ENCODE peak calls at places on chromosomes 3 and 15, in nine cellular contexts. One of them, this sample, is unnamed.

GRCh38 chr3:195762611-195763247 is 42.0 kb downstream of the MUC20 start:
- DNase-seq in neural progenitor cell: no peak
- DNase-seq in astrocyte: no peak
- DNase-seq in GM12878: no peak
- DNase-seq in HepG2: no peak
- DNase-seq in endothelial cell of umbilical vein: no peak
- DNase-seq in DND-41: no peak
- DNase-seq in GM23248: no peak
- DNase-seq in PC-9: no peak
- DNase-seq in this sample: no peak

GRCh38 chr15:99628374-99629001 is 62.7 kb downstream of the MEF2A start:
- DNase-seq in PC-9: no peak
- DNase-seq in neural progenitor cell: no peak
- DNase-seq in GM23248: no peak
- DNase-seq in DND-41: no peak
- DNase-seq in HepG2: peak; percentile 65
- DNase-seq in astrocyte: no peak
- DNase-seq in endothelial cell of umbilical vein: no peak
- DNase-seq in GM12878: no peak
- DNase-seq in this sample: no peak

GRCh38 chr3:61903931-61904657 is 342.7 kb downstream of the PTPRG start:
- DNase-seq in endothelial cell of umbilical vein: peak; percentile 34
- DNase-seq in GM23248: peak; percentile 38
- DNase-seq in astrocyte: peak; percentile 37
- DNase-seq in PC-9: no peak
- DNase-seq in DND-41: no peak
- DNase-seq in GM12878: no peak
- DNase-seq in neural progenitor cell: no peak
- DNase-seq in HepG2: no peak
- DNase-seq in this sample: peak; percentile 43

GRCh38 chr3:153752405-153753027 is 368.7 kb upstream of the ARHGEF26 start:
- DNase-seq in PC-9: no peak
- DNase-seq in neural progenitor cell: no peak
- DNase-seq in GM23248: peak; percentile 17
- DNase-seq in endothelial cell of umbilical vein: no peak
- DNase-seq in astrocyte: no peak
- DNase-seq in DND-41: no peak
- DNase-seq in GM12878: no peak
- DNase-seq in HepG2: no peak
- DNase-seq in this sample: peak; percentile 43

GRCh38 chr3:58647661-58648141 is 18.9 kb downstream of the FAM3D start:
- DNase-seq in endothelial cell of umbilical vein: peak; percentile 95
- DNase-seq in PC-9: peak; percentile 75
- DNase-seq in astrocyte: no peak
- DNase-seq in neural progenitor cell: no peak
- DNase-seq in GM12878: no peak
- DNase-seq in DND-41: no peak
- DNase-seq in GM23248: no peak
- DNase-seq in HepG2: no peak
- DNase-seq in this sample: no peak

GRCh38 chr3:11919390-11919789 is 72.7 kb upstream of the TAMM41 start:
- DNase-seq in neural progenitor cell: peak; percentile 69
- DNase-seq in DND-41: no peak
- DNase-seq in GM23248: no peak
- DNase-seq in astrocyte: no peak
- DNase-seq in PC-9: no peak
- DNase-seq in HepG2: no peak
- DNase-seq in endothelial cell of umbilical vein: no peak
- DNase-seq in GM12878: no peak
- DNase-seq in this sample: no peak

GRCh38 chr3:13822042-13822441 is 57.8 kb downstream of the WNT7A start:
- DNase-seq in PC-9: peak; percentile 53
- DNase-seq in endothelial cell of umbilical vein: no peak
- DNase-seq in astrocyte: no peak
- DNase-seq in DND-41: no peak
- DNase-seq in HepG2: no peak
- DNase-seq in GM12878: no peak
- DNase-seq in GM23248: peak; percentile 58
- DNase-seq in neural progenitor cell: no peak
- DNase-seq in this sample: no peak

GRCh38 chr3:74537164-74537563 is 77.3 kb downstream of the CNTN3 start:
- DNase-seq in neural progenitor cell: no peak
- DNase-seq in astrocyte: peak; percentile 28
- DNase-seq in HepG2: no peak
- DNase-seq in DND-41: no peak
- DNase-seq in PC-9: no peak
- DNase-seq in endothelial cell of umbilical vein: no peak
- DNase-seq in GM12878: no peak
- DNase-seq in GM23248: peak; percentile 85
- DNase-seq in this sample: peak; percentile 73

GRCh38 chr3:127732879-127733350 is 60.2 kb downstream of the ABTB1 start:
- DNase-seq in HepG2: no peak
- DNase-seq in PC-9: no peak
- DNase-seq in neural progenitor cell: no peak
- DNase-seq in astrocyte: peak; percentile 29
- DNase-seq in GM12878: no peak
- DNase-seq in GM23248: no peak
- DNase-seq in endothelial cell of umbilical vein: no peak
- DNase-seq in DND-41: no peak
- DNase-seq in this sample: peak; percentile 49

GRCh38 chr15:74240002-74240568 is 4.0 kb downstream of the CCDC33 start:
- DNase-seq in astrocyte: peak; percentile 57
- DNase-seq in endothelial cell of umbilical vein: peak; percentile 92
- DNase-seq in DND-41: peak; percentile 9
- DNase-seq in neural progenitor cell: no peak
- DNase-seq in GM12878: no peak
- DNase-seq in HepG2: peak; percentile 40
- DNase-seq in PC-9: peak; percentile 96
- DNase-seq in GM23248: peak; percentile 86
- DNase-seq in this sample: peak; percentile 71

GRCh38 chr3:168157301-168157700 is 61.6 kb upstream of the GOLIM4 start:
- DNase-seq in endothelial cell of umbilical vein: no peak
- DNase-seq in DND-41: no peak
- DNase-seq in neural progenitor cell: no peak
- DNase-seq in PC-9: no peak
- DNase-seq in astrocyte: no peak
- DNase-seq in GM12878: no peak
- DNase-seq in GM23248: no peak
- DNase-seq in HepG2: no peak
- DNase-seq in this sample: no peak

GRCh38 chr15:100049936-100050876 is 291.6 kb downstream of the ADAMTS17 start:
- DNase-seq in HepG2: no peak
- DNase-seq in neural progenitor cell: no peak
- DNase-seq in GM12878: no peak
- DNase-seq in DND-41: no peak
- DNase-seq in PC-9: no peak
- DNase-seq in endothelial cell of umbilical vein: no peak
- DNase-seq in astrocyte: no peak
- DNase-seq in GM23248: no peak
- DNase-seq in this sample: no peak

GRCh38 chr3:11290743-11291680 is 18.8 kb downstream of the ATG7 start:
- DNase-seq in GM12878: no peak
- DNase-seq in DND-41: peak; percentile 61
- DNase-seq in GM23248: peak; percentile 80
- DNase-seq in neural progenitor cell: no peak
- DNase-seq in PC-9: no peak
- DNase-seq in astrocyte: peak; percentile 74
- DNase-seq in endothelial cell of umbilical vein: no peak
- DNase-seq in HepG2: no peak
- DNase-seq in this sample: peak; percentile 82

GRCh38 chr3:69250014-69250413 is 127.6 kb upstream of the LMOD3 start:
- DNase-seq in GM12878: no peak
- DNase-seq in PC-9: no peak
- DNase-seq in HepG2: no peak
- DNase-seq in GM23248: peak; percentile 23
- DNase-seq in endothelial cell of umbilical vein: no peak
- DNase-seq in astrocyte: peak; percentile 52
- DNase-seq in neural progenitor cell: peak; percentile 74
- DNase-seq in DND-41: peak; percentile 12
- DNase-seq in this sample: peak; percentile 34

DNA sequence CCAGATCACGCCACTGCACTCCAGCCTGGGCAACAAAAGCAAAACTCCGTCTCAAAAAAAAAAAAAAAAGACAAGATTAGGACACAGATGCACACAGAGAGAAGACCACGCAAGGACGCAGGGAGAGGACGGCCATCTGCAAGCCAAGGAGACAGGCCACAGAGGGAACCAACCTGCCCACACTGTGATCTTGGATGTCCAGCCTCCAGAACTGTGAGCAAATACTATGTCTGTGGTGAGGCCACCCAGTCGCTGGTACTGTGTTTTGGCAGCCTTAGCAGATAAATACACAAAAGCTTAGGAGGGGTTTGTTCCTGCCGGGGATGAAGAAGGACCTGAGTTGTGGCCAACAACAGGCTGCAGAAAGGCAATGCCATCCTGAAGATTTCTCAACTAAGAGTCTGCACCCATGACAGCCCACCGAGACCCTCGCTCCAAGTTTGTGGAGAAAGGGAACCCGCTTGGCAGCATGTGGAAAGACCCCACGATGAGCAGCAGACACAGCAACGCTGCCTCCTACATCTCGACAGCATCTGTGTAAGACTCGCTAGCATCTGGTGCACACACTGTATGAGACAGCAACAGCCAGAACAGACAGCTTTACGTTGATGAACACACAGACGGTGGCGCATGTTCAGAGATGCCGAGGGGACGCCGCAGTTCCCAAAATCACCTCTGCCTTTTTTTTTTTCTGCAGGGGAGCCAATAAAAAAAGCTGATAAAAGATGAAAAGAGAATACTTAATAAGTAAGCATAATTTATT is 13.7 kb downstream of the CYFIP1 start:
- DNase-seq in PC-9: no peak
- DNase-seq in HepG2: no peak
- DNase-seq in endothelial cell of umbilical vein: no peak
- DNase-seq in GM12878: no peak
- DNase-seq in neural progenitor cell: no peak
- DNase-seq in astrocyte: no peak
- DNase-seq in DND-41: no peak
- DNase-seq in GM23248: no peak
- DNase-seq in this sample: no peak
- H4K20me1 ChIP-seq in PC-9: peaks cover 7% of the 10 kb centered on the region
- H4K20me1 ChIP-seq in HepG2: peaks cover 10% of the 10 kb centered on the region
- H4K20me1 ChIP-seq in endothelial cell of umbilical vein: no peaks in the 10 kb centered on the region
- H4K20me1 ChIP-seq in GM12878: no peaks in the 10 kb centered on the region
- H4K20me1 ChIP-seq in neural progenitor cell: peaks cover 41% of the 10 kb centered on the region
- H4K20me1 ChIP-seq in astrocyte: peaks cover 89% of the 10 kb centered on the region
- H4K20me1 ChIP-seq in DND-41: no peaks in the 10 kb centered on the region
- H4K20me1 ChIP-seq in GM23248: peaks cover 22% of the 10 kb centered on the region
- H4K20me1 ChIP-seq in this sample: no peaks in the 10 kb centered on the region

DNA sequence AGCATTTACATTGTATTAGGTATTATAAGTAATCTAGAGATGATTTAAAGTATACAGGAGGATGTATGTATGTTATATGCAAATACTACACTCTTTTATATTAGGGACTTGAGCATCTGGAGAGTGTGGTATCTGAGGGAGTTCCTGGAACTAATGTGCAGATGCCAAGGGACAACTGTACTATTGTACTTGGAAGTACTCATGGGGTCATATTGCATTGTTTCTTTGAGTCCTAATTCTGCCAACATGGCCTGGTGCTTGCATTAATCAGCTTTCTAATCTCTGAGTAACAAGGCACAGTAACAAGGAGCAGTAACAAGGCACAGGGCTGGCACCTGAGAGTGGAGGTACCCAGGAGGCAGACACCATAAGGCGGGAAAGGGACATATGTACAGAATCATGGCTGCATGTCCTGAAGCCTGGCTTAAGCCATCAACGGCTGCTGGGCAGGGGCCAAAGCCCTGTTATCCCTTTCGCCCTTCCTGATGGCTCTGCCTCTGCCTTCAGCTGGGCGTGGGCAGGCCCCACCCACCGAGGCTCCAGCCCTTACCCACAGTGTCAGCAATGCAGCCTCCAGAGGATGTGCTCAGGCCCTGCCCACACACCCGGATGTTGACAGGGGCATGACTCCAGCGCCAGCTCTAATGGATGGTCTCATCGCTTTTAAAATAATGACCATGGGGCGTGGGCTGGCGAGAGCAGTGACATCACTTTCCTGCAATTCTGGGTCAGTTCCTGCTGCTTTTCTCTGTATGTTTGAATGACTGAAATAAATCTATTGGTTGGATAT is 22.9 kb downstream of the CEMIP start:
- DNase-seq in GM23248: peak; percentile 47
- DNase-seq in DND-41: no peak
- DNase-seq in astrocyte: peak; percentile 49
- DNase-seq in endothelial cell of umbilical vein: peak; percentile 35
- DNase-seq in PC-9: no peak
- DNase-seq in neural progenitor cell: no peak
- DNase-seq in GM12878: no peak
- DNase-seq in HepG2: no peak
- DNase-seq in this sample: no peak
- H4K20me1 ChIP-seq in GM23248: peaks cover 5% of the 10 kb centered on the region
- H4K20me1 ChIP-seq in DND-41: no peaks in the 10 kb centered on the region
- H4K20me1 ChIP-seq in astrocyte: peaks cover 2% of the 10 kb centered on the region
- H4K20me1 ChIP-seq in endothelial cell of umbilical vein: no peaks in the 10 kb centered on the region
- H4K20me1 ChIP-seq in PC-9: no peaks in the 10 kb centered on the region
- H4K20me1 ChIP-seq in neural progenitor cell: no peaks in the 10 kb centered on the region
- H4K20me1 ChIP-seq in GM12878: no peaks in the 10 kb centered on the region
- H4K20me1 ChIP-seq in HepG2: no peaks in the 10 kb centered on the region
- H4K20me1 ChIP-seq in this sample: peaks cover 4% of the 10 kb centered on the region

DNA sequence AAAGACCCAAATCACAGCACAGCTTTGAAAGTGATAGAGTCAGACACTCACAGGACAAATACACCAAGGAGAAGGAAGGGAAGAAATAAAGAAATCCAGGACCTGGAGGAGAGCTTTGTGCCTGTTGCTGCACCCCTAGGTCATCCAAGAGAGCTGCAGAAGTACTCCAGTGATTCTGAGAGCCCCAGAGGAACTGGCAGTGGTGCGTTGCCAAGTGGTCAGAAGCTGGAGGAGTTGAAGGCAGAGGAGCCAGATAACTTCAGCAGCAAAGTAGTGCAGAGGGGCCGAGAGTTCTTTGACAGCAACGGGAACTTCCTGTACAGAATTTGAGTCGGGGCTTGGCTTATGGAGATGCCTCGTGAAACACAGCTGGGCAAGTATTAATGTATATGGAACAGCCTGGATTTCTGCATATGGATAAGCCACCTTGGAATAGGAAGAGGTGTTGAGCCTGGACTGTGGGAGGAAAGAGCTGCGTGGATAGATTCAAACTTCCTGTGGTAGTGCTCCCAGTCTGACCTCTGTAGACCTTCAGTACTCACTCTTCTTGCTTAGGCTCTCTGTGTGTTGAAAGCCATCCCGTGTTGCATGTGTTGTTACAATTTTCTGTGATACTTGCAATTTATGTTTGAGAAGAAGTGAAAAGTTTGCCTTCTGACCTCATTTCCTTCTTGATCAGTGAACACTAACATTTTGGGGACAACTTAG is 6.1 kb downstream of the NGRN start:
- DNase-seq in GM12878: no peak
- DNase-seq in astrocyte: no peak
- DNase-seq in DND-41: no peak
- DNase-seq in endothelial cell of umbilical vein: no peak
- DNase-seq in HepG2: no peak
- DNase-seq in PC-9: no peak
- DNase-seq in neural progenitor cell: no peak
- DNase-seq in GM23248: no peak
- DNase-seq in this sample: no peak
- H4K20me1 ChIP-seq in GM12878: no peaks in the 10 kb centered on the region
- H4K20me1 ChIP-seq in astrocyte: peaks cover 58% of the 10 kb centered on the region
- H4K20me1 ChIP-seq in DND-41: peaks cover 34% of the 10 kb centered on the region
- H4K20me1 ChIP-seq in endothelial cell of umbilical vein: no peaks in the 10 kb centered on the region
- H4K20me1 ChIP-seq in HepG2: peaks cover 10% of the 10 kb centered on the region
- H4K20me1 ChIP-seq in PC-9: peaks cover 56% of the 10 kb centered on the region
- H4K20me1 ChIP-seq in neural progenitor cell: peaks cover 32% of the 10 kb centered on the region
- H4K20me1 ChIP-seq in GM23248: no peaks in the 10 kb centered on the region
- H4K20me1 ChIP-seq in this sample: no peaks in the 10 kb centered on the region

GRCh38 chr3:31622636-31623288 is 90.0 kb downstream of the STT3B start:
- DNase-seq in neural progenitor cell: no peak
- DNase-seq in PC-9: no peak
- DNase-seq in GM12878: peak; percentile 41
- DNase-seq in GM23248: no peak
- DNase-seq in HepG2: no peak
- DNase-seq in astrocyte: no peak
- DNase-seq in endothelial cell of umbilical vein: no peak
- DNase-seq in DND-41: no peak
- DNase-seq in this sample: no peak
- H4K20me1 ChIP-seq in neural progenitor cell: no peaks in the 10 kb centered on the region
- H4K20me1 ChIP-seq in PC-9: no peaks in the 10 kb centered on the region
- H4K20me1 ChIP-seq in GM12878: no peaks in the 10 kb centered on the region
- H4K20me1 ChIP-seq in GM23248: no peaks in the 10 kb centered on the region
- H4K20me1 ChIP-seq in HepG2: no peaks in the 10 kb centered on the region
- H4K20me1 ChIP-seq in astrocyte: no peaks in the 10 kb centered on the region
- H4K20me1 ChIP-seq in endothelial cell of umbilical vein: no peaks in the 10 kb centered on the region
- H4K20me1 ChIP-seq in DND-41: no peaks in the 10 kb centered on the region
- H4K20me1 ChIP-seq in this sample: no peaks in the 10 kb centered on the region

This sample was measured in fibroblast of lung.